ENCODE peak calls at places on chromosomes 13 and 19, in four cellular contexts. One of them, this sample, is unnamed.

GRCh38 chr13:56349866-56350265 is 790.9 kb upstream of the PRR20A start:
- DNase-seq in dermis microvascular lymphatic vessel endothelial cell: no peak
- DNase-seq in T-helper 1 cell: no peak
- DNase-seq in mucosa of gallbladder: no peak
- DNase-seq in this sample: no peak

GRCh38 chr19:14081797-14082674 is 3.5 kb downstream of the C19orf67 start:
- DNase-seq in dermis microvascular lymphatic vessel endothelial cell: peak; percentile 47
- DNase-seq in T-helper 1 cell: peak; percentile 25
- DNase-seq in mucosa of gallbladder: no peak
- DNase-seq in this sample: no peak

GRCh38 chr13:93867481-93867880 is 612.0 kb downstream of the DCT start:
- DNase-seq in dermis microvascular lymphatic vessel endothelial cell: no peak
- DNase-seq in T-helper 1 cell: no peak
- DNase-seq in mucosa of gallbladder: no peak
- DNase-seq in this sample: no peak

GRCh38 chr13:51666316-51666715 is 82.1 kb downstream of the WDFY2 start:
- DNase-seq in dermis microvascular lymphatic vessel endothelial cell: no peak
- DNase-seq in T-helper 1 cell: no peak
- DNase-seq in mucosa of gallbladder: no peak
- DNase-seq in this sample: no peak

GRCh38 chr13:28387740-28388501 is 107.0 kb downstream of the FLT1 start:
- DNase-seq in dermis microvascular lymphatic vessel endothelial cell: peak; percentile 52
- DNase-seq in T-helper 1 cell: no peak
- DNase-seq in mucosa of gallbladder: no peak
- DNase-seq in this sample: no peak

GRCh38 chr19:28242317-28242927 is 970.5 kb downstream of the UQCRFS1 start:
- DNase-seq in dermis microvascular lymphatic vessel endothelial cell: peak; percentile 6
- DNase-seq in T-helper 1 cell: no peak
- DNase-seq in mucosa of gallbladder: no peak
- DNase-seq in this sample: peak; percentile 23

GRCh38 chr19:14774373-14774772 is 4.0 kb downstream of the ADGRE2 start:
- DNase-seq in dermis microvascular lymphatic vessel endothelial cell: no peak
- DNase-seq in T-helper 1 cell: no peak
- DNase-seq in mucosa of gallbladder: no peak
- DNase-seq in this sample: no peak

GRCh38 chr13:95193509-95194230 is 107.6 kb downstream of the ABCC4 start:
- DNase-seq in dermis microvascular lymphatic vessel endothelial cell: no peak
- DNase-seq in T-helper 1 cell: no peak
- DNase-seq in mucosa of gallbladder: no peak
- DNase-seq in this sample: no peak

GRCh38 chr19:57830071-57830602 is at the start of gene ZNF587B:
- DNase-seq in dermis microvascular lymphatic vessel endothelial cell: peak; percentile 37
- DNase-seq in T-helper 1 cell: peak; percentile 17
- DNase-seq in mucosa of gallbladder: peak; percentile 76
- DNase-seq in this sample: peak; percentile 45